ENCODE peak calls at places on chromosomes 3 and 15, in six cellular contexts. One of them, this sample, is unnamed.

GRCh38 chr15:95911570-95912279 is 418.8 kb upstream of the NR2F2 start:
- DNase-seq in hepatocyte: no peak
- DNase-seq in PC-9: no peak
- DNase-seq in H9: no peak
- DNase-seq in psoas muscle: no peak
- DNase-seq in A549: no peak
- DNase-seq in this sample: no peak

GRCh38 chr15:38072507-38073277 is 138.3 kb downstream of the TMCO5A start:
- DNase-seq in hepatocyte: peak; percentile 83
- DNase-seq in PC-9: peak; percentile 73
- DNase-seq in H9: peak; percentile 91
- DNase-seq in psoas muscle: peak; percentile 81
- DNase-seq in A549: peak; percentile 39
- DNase-seq in this sample: peak; percentile 93

GRCh38 chr15:27341780-27342343 is 370.9 kb downstream of the GABRG3 start:
- DNase-seq in hepatocyte: no peak
- DNase-seq in PC-9: no peak
- DNase-seq in H9: no peak
- DNase-seq in psoas muscle: no peak
- DNase-seq in A549: no peak
- DNase-seq in this sample: no peak

GRCh38 chr3:43177092-43177491 is 71.2 kb upstream of the POMGNT2 start:
- DNase-seq in hepatocyte: no peak
- DNase-seq in PC-9: no peak
- DNase-seq in H9: no peak
- DNase-seq in psoas muscle: no peak
- DNase-seq in A549: no peak
- DNase-seq in this sample: no peak

GRCh38 chr3:55574671-55575070 is 87.6 kb upstream of the WNT5A start:
- DNase-seq in hepatocyte: no peak
- DNase-seq in PC-9: no peak
- DNase-seq in H9: no peak
- DNase-seq in psoas muscle: no peak
- DNase-seq in A549: no peak
- DNase-seq in this sample: no peak

GRCh38 chr3:10419637-10420232 is 85.7 kb downstream of the ATP2B2 start:
- DNase-seq in hepatocyte: no peak
- DNase-seq in PC-9: no peak
- DNase-seq in H9: no peak
- DNase-seq in psoas muscle: no peak
- DNase-seq in A549: no peak
- DNase-seq in this sample: no peak

GRCh38 chr3:116836286-116836685 is 126.7 kb downstream of the TUSC7 start:
- DNase-seq in hepatocyte: no peak
- DNase-seq in PC-9: no peak
- DNase-seq in H9: no peak
- DNase-seq in psoas muscle: no peak
- DNase-seq in A549: no peak
- DNase-seq in this sample: no peak

GRCh38 chr3:11015369-11015768 is 22.8 kb downstream of the SLC6A1 start:
- DNase-seq in hepatocyte: no peak
- DNase-seq in PC-9: no peak
- DNase-seq in H9: no peak
- DNase-seq in psoas muscle: no peak
- DNase-seq in A549: no peak
- DNase-seq in this sample: no peak

GRCh38 chr3:5016218-5017161 is 37.3 kb downstream of the BHLHE40 start:
- DNase-seq in hepatocyte: peak; percentile 82
- DNase-seq in PC-9: peak; percentile 87
- DNase-seq in H9: no peak
- DNase-seq in psoas muscle: no peak
- DNase-seq in A549: peak; percentile 90
- DNase-seq in this sample: no peak

DNA sequence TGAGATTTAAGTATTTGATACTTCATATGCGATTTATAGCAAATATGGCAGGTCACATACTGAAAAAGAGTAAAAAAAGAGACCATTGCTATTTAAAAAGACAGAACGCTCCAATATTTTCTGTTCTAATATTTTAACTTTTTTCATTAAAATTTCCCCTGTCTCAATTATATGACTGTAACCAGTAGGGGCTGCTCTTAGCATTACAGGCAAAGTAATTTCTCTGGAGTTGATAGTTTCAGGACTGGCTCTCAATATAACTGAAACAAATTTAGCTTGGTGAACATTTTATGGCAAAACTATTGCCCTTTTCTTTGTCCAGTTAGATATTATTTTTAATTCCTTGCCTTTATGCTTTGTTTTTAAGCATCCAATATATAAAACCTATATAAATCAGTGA is 286.3 kb upstream of the ROBO2 start:
- DNase-seq in hepatocyte: peak; percentile 38
- DNase-seq in PC-9: no peak
- DNase-seq in H9: no peak
- DNase-seq in psoas muscle: no peak
- DNase-seq in A549: no peak
- DNase-seq in this sample: peak; percentile 21
- TF ChIP-seq CTCF in hepatocyte: peak; percentile 71
- TF ChIP-seq CTCF in PC-9: no peak
- TF ChIP-seq CTCF in H9: peak; percentile 58
- TF ChIP-seq CTCF in psoas muscle: no peak
- TF ChIP-seq CTCF in A549: no peak
- TF ChIP-seq CTCF in this sample: peak; percentile 10

DNA sequence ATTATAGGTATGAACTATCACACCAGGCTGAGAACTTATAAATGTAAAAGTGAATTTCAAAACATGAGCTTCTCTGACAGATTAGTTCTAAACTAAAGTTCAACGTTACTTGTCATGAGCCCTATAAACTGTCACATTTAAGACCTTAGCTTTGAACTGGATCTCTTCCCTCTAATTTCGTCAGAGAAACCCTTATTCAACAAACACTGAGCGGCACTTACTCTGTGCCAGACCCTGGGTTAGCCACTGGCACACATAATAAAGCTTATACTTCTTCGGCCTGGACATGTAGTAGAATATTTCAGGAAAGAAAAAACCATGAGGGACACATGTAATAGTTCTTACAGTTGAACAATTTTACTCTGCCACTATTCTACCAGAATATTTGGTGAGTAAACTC is 5.6 kb downstream of the PCYT1A start:
- DNase-seq in hepatocyte: no peak
- DNase-seq in PC-9: no peak
- DNase-seq in H9: no peak
- DNase-seq in psoas muscle: no peak
- DNase-seq in A549: no peak
- DNase-seq in this sample: no peak
- H3K4me1 ChIP-seq in hepatocyte: peaks cover 6% of the 10 kb centered on the region
- H3K4me1 ChIP-seq in PC-9: peaks cover 44% of the 10 kb centered on the region
- H3K4me1 ChIP-seq in H9: peaks cover 6% of the 10 kb centered on the region
- H3K4me1 ChIP-seq in psoas muscle: peaks cover 84% of the 10 kb centered on the region
- H3K4me1 ChIP-seq in A549: peaks cover 41% of the 10 kb centered on the region
- H3K4me1 ChIP-seq in this sample: peaks cover 29% of the 10 kb centered on the region

DNA sequence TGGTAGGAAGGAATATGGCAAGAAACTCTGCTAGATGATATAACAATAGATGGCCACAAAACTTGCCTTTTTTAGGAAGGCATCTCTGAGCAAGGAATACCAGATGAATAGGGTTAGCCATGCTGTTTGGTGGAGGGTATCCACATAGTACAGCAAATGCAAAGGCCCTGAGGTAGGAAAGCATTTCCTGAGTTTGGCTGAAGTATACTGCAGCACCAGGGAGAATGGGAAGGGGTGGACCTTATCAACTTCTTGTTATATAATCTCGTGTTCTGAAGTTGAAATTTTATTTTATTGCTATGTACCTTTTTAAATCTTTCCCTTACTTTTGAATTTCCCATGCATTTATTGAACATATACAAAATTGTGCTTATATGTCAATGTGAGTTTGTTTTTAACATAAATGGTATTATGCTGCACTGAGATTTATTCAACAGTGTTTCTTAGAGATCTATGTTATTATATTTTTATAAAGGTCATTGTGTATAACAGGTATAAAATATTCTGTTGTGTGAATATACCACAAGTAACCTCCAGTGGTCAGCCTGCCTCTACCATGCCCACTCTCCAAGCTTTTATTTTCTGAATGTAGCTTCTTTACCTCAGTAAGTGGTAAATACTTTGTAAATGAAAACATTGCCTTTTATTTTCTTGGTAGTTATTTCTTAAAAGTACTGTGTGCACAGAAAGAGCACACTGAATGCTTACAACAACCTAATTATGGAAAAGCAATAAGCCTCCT is 2.8 kb upstream of the KAT2B start:
- DNase-seq in hepatocyte: no peak
- DNase-seq in PC-9: no peak
- DNase-seq in H9: no peak
- DNase-seq in psoas muscle: no peak
- DNase-seq in A549: no peak
- DNase-seq in this sample: no peak
- H3K27ac ChIP-seq in hepatocyte: no peak overlapping the region
- H3K27ac ChIP-seq in PC-9: no peak overlapping the region
- H3K27ac ChIP-seq in H9: no peak overlapping the region
- H3K27ac ChIP-seq in psoas muscle: no peak overlapping the region
- H3K27ac ChIP-seq in A549: no peak overlapping the region
- H3K27ac ChIP-seq in this sample: no peak overlapping the region

DNA sequence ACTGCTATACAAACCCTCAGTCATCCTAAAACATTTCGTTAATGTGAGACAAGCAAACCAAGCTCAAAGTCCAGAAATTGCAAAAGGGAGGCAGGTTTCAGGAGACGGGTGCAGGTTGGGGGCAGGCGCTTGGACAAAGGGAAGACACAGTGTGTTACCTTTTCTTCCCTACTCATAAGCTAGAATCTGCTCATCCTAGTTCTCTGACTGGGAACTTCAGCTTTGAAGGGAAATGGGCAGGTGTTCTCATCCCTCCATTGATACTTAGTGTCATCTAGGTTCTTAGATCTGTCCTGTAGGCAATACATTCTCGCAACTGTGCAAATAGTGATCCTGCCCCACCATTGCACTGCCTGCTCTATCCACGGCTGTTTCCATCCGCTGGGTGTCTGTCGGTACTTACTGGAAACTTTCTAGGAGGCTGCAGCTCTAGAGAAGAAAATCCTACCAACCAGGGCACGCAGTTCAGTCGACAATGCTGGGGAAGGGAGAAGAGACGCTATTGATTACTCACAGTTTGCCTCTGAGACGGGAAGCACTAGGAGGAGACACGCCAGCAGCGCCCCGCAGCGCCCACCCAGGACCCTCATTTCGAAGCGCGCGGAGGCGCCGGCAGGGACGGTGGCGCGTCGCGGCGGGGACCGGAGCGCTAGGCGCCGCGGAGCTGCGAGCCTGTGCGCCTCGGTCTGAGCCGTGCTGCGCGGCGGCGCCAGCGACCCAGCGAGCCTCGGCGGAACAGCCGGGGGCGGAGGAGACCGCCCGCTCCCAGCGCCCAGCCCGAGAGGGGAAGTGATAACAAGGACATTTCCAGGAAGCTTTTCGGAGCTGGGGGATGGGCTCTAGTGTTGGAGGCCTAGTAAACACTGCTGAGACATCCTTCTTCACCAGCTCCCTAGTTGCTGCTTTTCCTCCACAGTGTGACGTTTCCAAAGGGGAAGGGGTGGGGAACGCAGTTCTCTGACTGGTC is at the start of gene PROS1:
- DNase-seq in hepatocyte: peak; percentile 94
- DNase-seq in PC-9: peak; percentile 42
- DNase-seq in H9: peak; percentile 66
- DNase-seq in psoas muscle: peak; percentile 90
- DNase-seq in A549: peak; percentile 50
- DNase-seq in this sample: peak; percentile 56
- TF ChIP-seq CTCF in hepatocyte: peak; percentile 17
- TF ChIP-seq CTCF in PC-9: no peak
- TF ChIP-seq CTCF in H9: no peak
- TF ChIP-seq CTCF in psoas muscle: no peak
- TF ChIP-seq CTCF in A549: peak; percentile 11
- TF ChIP-seq CTCF in this sample: no peak

DNA sequence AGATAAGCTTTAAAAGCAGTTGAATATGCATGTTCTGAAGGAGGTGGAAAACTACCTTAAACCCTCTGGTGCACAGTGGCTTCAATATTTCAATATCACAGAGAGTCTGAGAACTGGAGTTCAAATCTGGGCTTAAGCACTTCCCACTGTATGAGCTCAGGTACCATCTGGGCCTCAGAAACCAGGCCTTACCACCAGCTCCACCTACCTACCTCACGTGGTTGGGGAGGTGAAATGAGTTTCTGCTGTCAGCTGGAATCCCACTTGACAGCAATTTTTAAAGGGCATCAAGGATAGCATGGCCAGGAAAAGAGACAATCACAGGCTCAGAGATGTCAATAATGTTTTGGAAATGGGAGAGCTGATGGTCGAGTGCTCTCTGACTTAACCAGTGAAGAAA is 5.0 kb downstream of the CHCHD4 start:
- DNase-seq in hepatocyte: no peak
- DNase-seq in PC-9: no peak
- DNase-seq in H9: no peak
- DNase-seq in psoas muscle: no peak
- DNase-seq in A549: no peak
- DNase-seq in this sample: peak; percentile 43
- H3K4me1 ChIP-seq in hepatocyte: peaks cover 28% of the 10 kb centered on the region
- H3K4me1 ChIP-seq in PC-9: peaks cover 11% of the 10 kb centered on the region
- H3K4me1 ChIP-seq in H9: no peaks in the 10 kb centered on the region
- H3K4me1 ChIP-seq in psoas muscle: peaks cover 13% of the 10 kb centered on the region
- H3K4me1 ChIP-seq in A549: peaks cover 25% of the 10 kb centered on the region
- H3K4me1 ChIP-seq in this sample: peaks cover 50% of the 10 kb centered on the region

GRCh38 chr3:71090207-71090606 is 493.3 kb downstream of the FOXP1 start:
- DNase-seq in hepatocyte: no peak
- DNase-seq in PC-9: no peak
- DNase-seq in H9: no peak
- DNase-seq in psoas muscle: no peak
- DNase-seq in A549: no peak
- DNase-seq in this sample: no peak
- H3K27ac ChIP-seq in hepatocyte: no peak overlapping the region
- H3K27ac ChIP-seq in PC-9: no peak overlapping the region
- H3K27ac ChIP-seq in H9: no peak overlapping the region
- H3K27ac ChIP-seq in psoas muscle: no peak overlapping the region
- H3K27ac ChIP-seq in A549: no peak overlapping the region
- H3K27ac ChIP-seq in this sample: no peak overlapping the region

DNA sequence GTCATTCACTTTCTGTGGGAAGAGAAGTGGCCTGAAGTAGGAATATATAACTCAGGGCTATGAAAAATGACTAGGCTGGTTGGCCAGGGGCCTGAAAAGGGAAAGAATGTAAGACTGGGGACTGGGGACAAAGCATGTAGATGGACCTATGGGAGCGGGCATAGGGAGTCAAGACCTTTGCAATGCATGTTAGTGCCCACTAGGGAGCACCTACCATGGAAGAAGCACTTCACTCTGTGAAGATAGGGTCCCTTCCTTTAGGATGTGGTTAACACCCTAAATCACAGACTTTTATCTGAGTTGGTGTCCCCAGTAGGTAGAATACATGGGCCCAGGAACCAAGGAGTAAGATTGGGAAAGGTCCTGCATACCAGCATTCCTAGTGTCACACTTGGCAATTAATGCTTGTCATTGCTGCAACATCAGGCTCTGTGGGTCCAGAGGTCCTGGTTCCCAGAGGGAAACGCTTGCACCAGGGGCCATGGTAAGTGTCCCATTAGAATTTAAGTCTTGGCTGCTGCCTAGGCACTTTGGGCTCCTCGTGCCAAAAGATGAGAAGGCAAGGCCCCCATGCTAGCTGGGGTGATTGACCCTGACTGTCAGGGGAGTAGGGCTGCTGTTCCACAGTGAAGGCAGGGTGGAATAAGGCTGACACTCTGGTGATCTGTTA is 79.6 kb downstream of the CRYGS start:
- DNase-seq in hepatocyte: no peak
- DNase-seq in PC-9: no peak
- DNase-seq in H9: peak; percentile 43
- DNase-seq in psoas muscle: no peak
- DNase-seq in A549: no peak
- DNase-seq in this sample: no peak
- TF ChIP-seq CTCF in hepatocyte: no peak
- TF ChIP-seq CTCF in PC-9: peak; percentile 37
- TF ChIP-seq CTCF in H9: peak; percentile 61
- TF ChIP-seq CTCF in psoas muscle: no peak
- TF ChIP-seq CTCF in A549: no peak
- TF ChIP-seq CTCF in this sample: peak; percentile 32